ENCODE peak calls at places on chromosomes 13 and 19, in eight cellular contexts. N is germinal center; V is activated effector memory CD4-positive, alpha-beta T cell treated with anti-CD3 and anti-CD28 coated beads, Interleukin-2, amount 50 U/mL, for 16 hours; Y is caudate nucleus; L is neural progenitor cell; X is activated CD8-positive, alpha-beta memory T cell treated with anti-CD3 and anti-CD28 coated beads for 4 hours; I is mucosa of descending colon; F is choroid plexus epithelial cell. U is an unnamed sample.

GRCh38 chr19:42189133-42189532 is 28.3 kb downstream of the DEDD2 start:
- DNase-seq in I (no peak), Y (no peak), X (no peak), L (no peak), V (no peak), N (no peak), F (no peak), U (no peak)

GRCh38 chr19:4581381-4582111 is 22.1 kb upstream of the SEMA6B start:
- DNase-seq in L (peak; percentile 85), X (no peak), Y (no peak), N (peak; percentile 58), I (no peak), F (no peak), V (no peak), U (no peak)

GRCh38 chr19:3606174-3606689 is 443 bp downstream of the TBXA2R start:
- DNase-seq in N (no peak), F (no peak), V (peak; percentile 72), I (peak; percentile 82), Y (no peak), X (no peak), L (peak; percentile 51), U (no peak)

GRCh38 chr19:51207747-51208146 is 17.1 kb upstream of the CD33 start:
- DNase-seq in X (no peak), V (no peak), I (no peak), L (no peak), N (no peak), Y (no peak), F (no peak), U (no peak)

GRCh38 chr19:49133621-49134454 is 14.5 kb downstream of the PPFIA3 start:
- DNase-seq in F (peak; percentile 57), Y (no peak), I (peak; percentile 83), N (peak; percentile 54), X (no peak), V (peak; percentile 84), L (peak; percentile 67), U (no peak)

GRCh38 chr19:13827656-13828055 is 32.4 kb downstream of the ZSWIM4 start:
- DNase-seq in Y (no peak), I (no peak), L (no peak), N (no peak), X (no peak), F (no peak), V (no peak), U (no peak)

GRCh38 chr13:73870970-73871935 is 263.0 kb downstream of the KLF12 start:
- DNase-seq in X (no peak), Y (no peak), I (no peak), F (peak; percentile 97), V (no peak), N (no peak), L (no peak), U (no peak)

GRCh38 chr13:48265217-48265815 is 32.3 kb downstream of the ITM2B start:
- DNase-seq in V (no peak), L (no peak), N (peak; percentile 14), Y (no peak), X (no peak), I (no peak), F (no peak), U (peak; percentile 89)

GRCh38 chr19:5001547-5002131 is 32.7 kb downstream of the KDM4B start:
- DNase-seq in L (peak; percentile 61), N (peak; percentile 69), I (no peak), V (peak; percentile 68), Y (no peak), F (peak; percentile 83), X (no peak), U (peak; percentile 2)

GRCh38 chr19:343941-344624 is 513 bp downstream of the MIER2 start:
- DNase-seq in X (no peak), V (peak; percentile 77), F (peak; percentile 21), Y (no peak), L (peak; percentile 81), N (no peak), I (no peak), U (no peak)

GRCh38 chr19:45153339-45154063 is 7.3 kb downstream of the NKPD1 start:
- DNase-seq in X (peak; percentile 7), L (peak; percentile 85), Y (no peak), V (peak; percentile 74), N (peak; percentile 46), F (peak; percentile 75), I (no peak), U (no peak)

GRCh38 chr19:6032827-6033226 is 54.9 kb upstream of the RANBP3 start:
- DNase-seq in Y (no peak), L (no peak), F (no peak), N (no peak), V (no peak), I (no peak), X (no peak), U (no peak)

GRCh38 chr13:94309997-94310842 is 169.3 kb downstream of the DCT start:
- DNase-seq in L (no peak), F (peak; percentile 80), Y (no peak), N (no peak), I (no peak), V (no peak), X (no peak), U (no peak)

GRCh38 chr19:5036733-5037681 is 68.1 kb downstream of the KDM4B start:
- DNase-seq in I (no peak), L (no peak), F (peak; percentile 72), Y (peak; percentile 52), V (no peak), N (no peak), X (no peak), U (no peak)

GRCh38 chr13:112748947-112749346 is 59.1 kb downstream of the ATP11A start:
- DNase-seq in V (peak; percentile 55), F (no peak), X (no peak), L (no peak), N (no peak), I (no peak), Y (peak; percentile 50), U (no peak)

GRCh38 chr13:93268327-93269028 is 41.9 kb downstream of the GPC6 start:
- DNase-seq in X (no peak), N (no peak), Y (no peak), V (no peak), I (no peak), F (peak; percentile 56), L (no peak), U (no peak)

GRCh38 chr19:2783781-2784145 is 690 bp upstream of the SGTA start:
- DNase-seq in Y (no peak), L (no peak), X (no peak), N (no peak), I (no peak), V (no peak), F (no peak), U (no peak)

GRCh38 chr19:32387701-32388392 is 17.7 kb upstream of the DPY19L3 start:
- DNase-seq in L (no peak), F (peak; percentile 12), X (no peak), Y (no peak), V (no peak), I (peak; percentile 53), N (no peak), U (no peak)

GRCh38 chr13:99227909-99228688 is 27.4 kb downstream of the UBAC2 start:
- DNase-seq in L (no peak), V (no peak), X (no peak), Y (no peak), F (no peak), N (no peak), I (no peak), U (peak; percentile 93)

GRCh38 chr13:113835461-113836274 is 28.2 kb downstream of the GAS6 start:
- DNase-seq in X (no peak), F (peak; percentile 89), V (no peak), I (peak; percentile 49), L (no peak), N (no peak), Y (no peak), U (no peak)

GRCh38 chr13:90721937-90722336 is 625.5 kb upstream of the MIR17HG start:
- DNase-seq in F (no peak), N (no peak), L (no peak), Y (no peak), I (no peak), V (no peak), X (no peak), U (no peak)

GRCh38 chr13:21243843-21244184 is 67.4 kb downstream of the MRPL57 start:
- DNase-seq in I (no peak), L (no peak), V (no peak), X (no peak), N (no peak), Y (no peak), F (no peak), U (no peak)

GRCh38 chr13:64057372-64058020 is 2641.8 kb upstream of the PCDH20 start:
- DNase-seq in V (no peak), X (no peak), I (no peak), L (no peak), Y (no peak), N (no peak), F (no peak), U (no peak)

GRCh38 chr13:59363950-59364349 is 799.8 kb downstream of the DIAPH3 start:
- DNase-seq in L (no peak), I (no peak), N (no peak), Y (no peak), X (no peak), F (no peak), V (no peak), U (no peak)

GRCh38 chr13:99313941-99314340 is 6.7 kb upstream of the GPR183 start:
- DNase-seq in Y (no peak), L (no peak), N (no peak), F (no peak), X (no peak), V (no peak), I (no peak), U (no peak)

GRCh38 chr19:32324631-32325215 is 20.7 kb upstream of the ZNF507 start:
- DNase-seq in X (no peak), I (no peak), Y (no peak), F (peak; percentile 42), V (no peak), L (no peak), N (no peak), U (no peak)

GRCh38 chr19:10946964-10947657 is 13.7 kb upstream of the SMARCA4 start:
- DNase-seq in V (no peak), N (no peak), Y (no peak), L (no peak), X (no peak), I (no peak), F (peak; percentile 76), U (no peak)

GRCh38 chr13:57624565-57625435 is 6.7 kb upstream of the PCDH17 start:
- DNase-seq in V (no peak), N (no peak), F (peak; percentile 75), I (no peak), X (no peak), Y (no peak), L (peak; percentile 86), U (no peak)

GRCh38 chr19:52897149-52897935 is at the start of gene ZNF320:
- DNase-seq in F (peak; percentile 94), V (peak; percentile 95), L (peak; percentile 97), I (peak; percentile 97), N (peak; percentile 98), Y (peak; percentile 80), X (peak; percentile 83), U (peak; percentile 77)

GRCh38 chr13:52159159-52159982 is at the start of gene NEK3:
- DNase-seq in V (peak; percentile 80), I (peak; percentile 84), Y (peak; percentile 50), N (peak; percentile 51), X (peak; percentile 14), F (peak; percentile 71), L (peak; percentile 84), U (peak; percentile 60)

GRCh38 chr19:45767881-45768643 is 990 bp downstream of the SIX5 start:
- DNase-seq in Y (no peak), L (peak; percentile 83), F (peak; percentile 81), X (no peak), I (peak; percentile 74), N (no peak), V (no peak), U (no peak)

GRCh38 chr19:9431475-9431874 is 3.9 kb downstream of the ZNF266 start:
- DNase-seq in L (peak; percentile 58), F (peak; percentile 68), Y (peak; percentile 0), N (peak; percentile 53), I (no peak), V (peak; percentile 85), X (no peak), U (no peak)

GRCh38 chr19:21326169-21326568 is 3.0 kb downstream of the ZNF708 start:
- DNase-seq in Y (no peak), V (no peak), X (no peak), I (no peak), N (no peak), F (no peak), L (no peak), U (no peak)

GRCh38 chr19:55602104-55603001 is 2.3 kb downstream of the ZNF524 start:
- DNase-seq in F (no peak), V (no peak), X (no peak), Y (no peak), N (no peak), I (peak; percentile 64), L (no peak), U (no peak)

U was measured in GF-D8.